ENCODE peak calls at places on chromosomes 16 and 17, in six cellular contexts. J is H1, Z is GM12891, T is K562, O is GM12878, N is HepG2. U is an unnamed sample.

GRCh38 chr17:45681706-45682105 is 102.4 kb upstream of the CRHR1 start:
- DNase-seq in T (no peak), J (no peak), N (no peak), Z (no peak), O (no peak), U (no peak)

GRCh38 chr17:43332211-43332610 is 66.6 kb upstream of the ARL4D start:
- DNase-seq in J (no peak), O (no peak), N (no peak), T (no peak), Z (no peak), U (no peak)

GRCh38 chr17:39867084-39867890 is 715 bp upstream of the ZPBP2 start:
- DNase-seq in J (no peak), T (no peak), O (peak; percentile 96), Z (peak; percentile 30), N (no peak), U (peak; percentile 30)

GRCh38 chr16:68737730-68738590 is 868 bp downstream of the CDH1 start:
- DNase-seq in T (no peak), Z (no peak), J (no peak), O (no peak), N (no peak), U (no peak)

GRCh38 chr16:106623-107324 is 28.7 kb downstream of the MPG start:
- DNase-seq in Z (no peak), T (peak; percentile 55), O (no peak), J (peak; percentile 41), N (peak; percentile 66), U (peak; percentile 57)

GRCh38 chr16:17133851-17134250 is 336.9 kb downstream of the XYLT1 start:
- DNase-seq in O (no peak), Z (no peak), N (no peak), J (no peak), T (no peak), U (no peak)

GRCh38 chr17:45703806-45704205 is 80.3 kb upstream of the CRHR1 start:
- DNase-seq in Z (no peak), T (no peak), J (no peak), N (no peak), O (no peak), U (no peak)

GRCh38 chr17:77635176-77635575 is 323.3 kb upstream of the TNRC6C start:
- DNase-seq in Z (no peak), N (no peak), T (no peak), O (no peak), J (no peak), U (no peak)

GRCh38 chr16:30349695-30350094 is 5.4 kb downstream of the CD2BP2 start:
- DNase-seq in O (peak; percentile 51), J (no peak), T (no peak), N (no peak), Z (no peak), U (no peak)

GRCh38 chr16:74111583-74111982 is 185.0 kb upstream of the PSMD7 start:
- DNase-seq in T (no peak), Z (no peak), J (no peak), O (no peak), N (no peak), U (no peak)

GRCh38 chr17:14061666-14062560 is 7.4 kb upstream of the COX10 start:
- DNase-seq in J (no peak), O (no peak), Z (no peak), N (no peak), T (no peak), U (no peak)

GRCh38 chr17:1011138-1011537 is 14.2 kb downstream of the TIMM22 start:
- DNase-seq in J (no peak), N (no peak), Z (no peak), O (no peak), T (no peak), U (no peak)

GRCh38 chr17:75875182-75875939 is 3.0 kb downstream of the TRIM47 start:
- DNase-seq in T (no peak), O (no peak), N (no peak), Z (no peak), J (no peak), U (no peak)

DNA sequence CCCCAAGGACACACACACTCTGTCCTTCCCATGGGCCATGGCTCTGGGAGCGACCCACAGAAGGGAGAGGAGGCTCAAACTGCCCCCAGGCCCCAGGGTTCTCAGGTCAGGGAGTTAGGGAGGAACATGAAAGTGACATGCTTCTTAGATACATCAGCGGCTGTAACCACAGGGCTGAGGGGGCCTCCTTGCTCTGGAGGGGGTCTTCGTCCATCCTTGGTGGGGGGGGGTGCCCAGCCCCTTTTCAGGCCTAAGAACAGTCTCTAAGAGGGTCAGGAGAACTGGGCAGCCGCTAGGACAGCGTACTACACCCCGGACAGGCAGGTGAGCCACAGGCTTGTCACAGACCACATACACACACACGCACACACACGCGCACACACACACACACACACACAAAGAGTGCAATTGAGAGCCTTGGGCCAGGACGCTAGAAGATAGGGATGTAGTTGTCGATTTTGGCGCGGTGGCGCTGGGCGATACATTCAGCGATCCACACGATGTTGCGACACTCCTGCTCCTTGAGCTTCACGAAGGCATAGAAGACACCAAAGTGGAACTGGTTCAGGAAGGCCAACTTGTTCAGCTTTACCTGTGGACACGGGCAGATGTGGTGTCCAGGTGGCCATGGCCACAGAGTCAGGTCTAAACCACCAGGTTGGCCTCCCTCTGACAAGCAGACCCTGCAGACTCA is 7.3 kb downstream of the HSD11B2 start:
- DNase-seq in T (no peak), O (no peak), N (no peak), Z (no peak), J (no peak), U (no peak)
- TF ChIP-seq POLR2AphosphoS5 in T (no peak), O (no peak), N (no peak), Z (no peak), J (no peak), U (no peak)

GRCh38 chr17:28041068-28041843 is 1.2 kb upstream of the NLK start:
- DNase-seq in T (peak; percentile 99), N (peak; percentile 99), O (peak; percentile 97), J (peak; percentile 98), Z (peak; percentile 92), U (peak; percentile 93)
- TF ChIP-seq POLR2A in T (peak; percentile 64), N (peak; percentile 40), O (peak; percentile 94), J (no peak), Z (peak; percentile 60), U (peak; percentile 84)

DNA sequence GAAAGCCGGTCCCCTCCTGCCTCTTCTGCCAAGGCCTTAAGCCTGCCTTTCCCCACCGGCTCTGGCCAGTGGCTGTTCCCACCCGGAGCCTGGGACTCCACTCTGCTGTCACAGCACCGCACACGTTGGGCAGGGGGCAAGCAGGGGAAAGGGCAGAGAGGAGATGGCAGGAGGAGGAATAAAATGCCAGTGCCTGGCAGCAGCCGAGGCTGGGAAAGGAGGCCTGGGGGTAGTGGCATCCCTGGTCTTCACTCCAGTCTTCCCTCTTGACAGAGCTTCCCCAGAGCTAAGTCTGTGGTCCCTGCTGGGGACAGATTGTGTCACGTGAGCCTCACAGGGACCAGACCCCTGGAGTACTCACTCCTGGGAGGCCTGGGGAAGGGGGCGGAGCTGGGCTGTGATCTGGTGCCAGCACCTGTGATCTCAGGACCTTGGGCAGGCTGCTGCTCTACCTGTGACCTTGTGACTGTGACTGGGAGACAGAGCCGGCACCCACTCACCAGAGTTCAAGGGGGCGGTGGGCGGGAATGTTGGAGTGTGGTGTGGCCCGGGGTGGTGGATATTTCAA is 97.2 kb upstream of the GSE1 start:
- DNase-seq in Z (no peak), T (peak; percentile 74), N (peak; percentile 97), J (no peak), O (no peak), U (no peak)
- TF ChIP-seq TAF1 in Z (no peak), T (no peak), N (peak; percentile 60), J (no peak), O (no peak), U (no peak)

GRCh38 chr17:74632597-74632996 is 9.1 kb upstream of the CD300E start:
- DNase-seq in N (no peak), Z (no peak), J (no peak), O (no peak), T (no peak), U (no peak)
- TF ChIP-seq POLR2AphosphoS5 in N (no peak), Z (no peak), J (no peak), O (no peak), T (no peak), U (no peak)

GRCh38 chr17:8209909-8210760 is at the start of gene AURKB:
- DNase-seq in T (peak; percentile 85), O (peak; percentile 91), J (no peak), N (peak; percentile 96), Z (peak; percentile 95), U (peak; percentile 97)
- TF ChIP-seq POLR2A in T (peak; percentile 95), O (peak; percentile 96), J (peak; percentile 90), N (peak; percentile 88), Z (peak; percentile 80), U (peak; percentile 85)

GRCh38 chr17:4601326-4601725 is 17.0 kb downstream of the SMTNL2 start:
- DNase-seq in N (no peak), O (no peak), J (no peak), Z (no peak), T (no peak), U (no peak)

GRCh38 chr17:4607261-4607731 is 23.0 kb downstream of the SMTNL2 start:
- DNase-seq in J (no peak), Z (no peak), N (no peak), T (no peak), O (no peak), U (no peak)

GRCh38 chr17:4602041-4602440 is 17.7 kb downstream of the SMTNL2 start:
- DNase-seq in Z (no peak), T (no peak), N (no peak), J (no peak), O (no peak), U (no peak)

GRCh38 chr17:4605826-4606225 is 21.5 kb downstream of the SMTNL2 start:
- DNase-seq in T (no peak), O (no peak), N (no peak), J (no peak), Z (peak; percentile 23), U (no peak)

GRCh38 chr17:4604111-4604644 is 19.8 kb downstream of the SMTNL2 start:
- DNase-seq in N (no peak), T (no peak), J (no peak), O (no peak), Z (peak; percentile 5), U (no peak)
- TF ChIP-seq TAF1 in N (no peak), T (no peak), J (no peak), O (no peak), Z (no peak), U (no peak)

GRCh38 chr17:65134035-65134434 is 3.1 kb upstream of the RGS9 start:
- DNase-seq in Z (no peak), J (no peak), O (no peak), N (no peak), T (no peak), U (no peak)
- TF ChIP-seq POLR2AphosphoS5 in Z (no peak), J (no peak), O (no peak), N (no peak), T (no peak), U (no peak)

DNA sequence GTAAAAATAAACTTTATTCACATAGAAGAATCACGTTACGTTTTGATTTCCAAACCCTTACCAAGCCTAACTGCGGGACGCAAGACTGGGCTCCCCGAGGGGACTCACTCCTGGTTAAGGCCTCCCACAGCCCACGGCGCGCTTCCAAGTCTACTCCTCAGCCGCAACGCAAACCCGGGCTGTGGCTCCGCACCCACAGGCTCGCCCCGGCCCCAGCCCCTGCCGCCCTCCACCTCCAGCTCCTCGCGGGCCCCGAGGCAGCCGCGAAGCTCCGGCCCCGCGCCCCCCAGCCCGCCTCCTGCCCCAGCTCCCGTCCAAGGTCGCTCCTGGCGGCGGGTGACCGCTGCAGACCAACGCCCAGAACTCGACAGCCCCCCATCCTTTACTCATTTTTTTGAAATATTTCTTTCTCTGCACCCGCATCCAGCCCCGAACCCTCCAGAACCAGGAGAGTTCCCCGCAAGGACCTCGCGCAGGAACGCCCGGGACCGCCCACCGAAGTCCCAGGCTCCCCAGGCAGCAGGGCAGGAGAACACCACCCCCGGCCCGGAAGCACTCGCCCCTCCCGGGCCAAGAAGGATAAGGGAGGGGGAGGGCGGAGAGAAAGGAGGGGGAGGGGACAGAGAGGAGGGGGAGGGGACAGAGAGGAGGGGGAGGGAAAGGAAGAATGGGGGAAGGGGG is 918 bp downstream of the USP22 start:
- DNase-seq in N (peak; percentile 71), T (peak; percentile 74), Z (peak; percentile 39), O (no peak), J (peak; percentile 58), U (peak; percentile 56)
- TF ChIP-seq POLR2A in N (no peak), T (no peak), Z (no peak), O (peak; percentile 70), J (no peak), U (peak; percentile 37)